ENCODE peak calls at places on chromosomes 6 and 20, in eight cellular contexts. I, X, P, B, K, G, E and D are unnamed samples.

GRCh38 chr6:7671581-7671980 is 54.3 kb upstream of the BMP6 start:
- DNase-seq in G (no peak), B (no peak), X (no peak), I (no peak), E (no peak), P (no peak), K (no peak), D (no peak)

GRCh38 chr6:23170044-23170443 is 600.7 kb downstream of the HDGFL1 start:
- DNase-seq in G (no peak), I (no peak), K (no peak), B (no peak), P (no peak), X (no peak), E (no peak), D (no peak)

GRCh38 chr6:135686784-135687301 is 164.7 kb upstream of the PDE7B start:
- DNase-seq in P (no peak), K (no peak), X (no peak), I (no peak), G (no peak), B (no peak), E (peak; percentile 69), D (peak; percentile 35)

GRCh38 chr20:44901972-44902371 is 7.9 kb upstream of the PABPC1L start:
- DNase-seq in X (no peak), G (no peak), I (no peak), E (no peak), K (no peak), B (no peak), P (no peak), D (no peak)

GRCh38 chr20:48406462-48407235 is 421.1 kb downstream of the PREX1 start:
- DNase-seq in K (no peak), I (no peak), G (no peak), X (no peak), P (no peak), B (peak; percentile 4), E (no peak), D (peak; percentile 19)

GRCh38 chr20:63697868-63698545 is 1.6 kb downstream of the TNFRSF6B start:
- DNase-seq in K (peak; percentile 51), B (no peak), P (peak; percentile 47), X (no peak), I (no peak), G (no peak), E (no peak), D (no peak)

GRCh38 chr6:144543006-144543871 is 258.1 kb downstream of the UTRN start:
- DNase-seq in K (no peak), I (peak; percentile 32), X (no peak), G (no peak), P (no peak), E (no peak), B (peak; percentile 92), D (peak; percentile 96)

GRCh38 chr20:45518282-45518681 is 2.9 kb upstream of the SPINT3 start:
- DNase-seq in X (no peak), G (no peak), P (no peak), E (no peak), K (no peak), B (no peak), I (no peak), D (no peak)

GRCh38 chr20:15875446-15875845 is 697.8 kb downstream of the KIF16B start:
- DNase-seq in G (no peak), X (no peak), P (no peak), E (no peak), I (no peak), B (no peak), K (no peak), D (no peak)

GRCh38 chr20:60254901-60255411 is 296.7 kb downstream of the CDH26 start:
- DNase-seq in K (no peak), X (no peak), G (no peak), B (no peak), E (no peak), I (no peak), P (peak; percentile 70), D (no peak)
- TF ChIP-seq MAX in K (no peak), X (no peak), G (no peak), B (no peak), E (no peak), I (no peak), P (no peak), D (no peak)

GRCh38 chr6:53682654-53683053 is 17.1 kb upstream of the KLHL31 start:
- DNase-seq in B (no peak), G (no peak), P (no peak), E (no peak), K (no peak), X (no peak), I (no peak), D (no peak)

GRCh38 chr6:53680489-53680888 is 14.9 kb upstream of the KLHL31 start:
- DNase-seq in K (no peak), I (no peak), P (no peak), B (no peak), G (no peak), X (no peak), E (no peak), D (no peak)

DNA sequence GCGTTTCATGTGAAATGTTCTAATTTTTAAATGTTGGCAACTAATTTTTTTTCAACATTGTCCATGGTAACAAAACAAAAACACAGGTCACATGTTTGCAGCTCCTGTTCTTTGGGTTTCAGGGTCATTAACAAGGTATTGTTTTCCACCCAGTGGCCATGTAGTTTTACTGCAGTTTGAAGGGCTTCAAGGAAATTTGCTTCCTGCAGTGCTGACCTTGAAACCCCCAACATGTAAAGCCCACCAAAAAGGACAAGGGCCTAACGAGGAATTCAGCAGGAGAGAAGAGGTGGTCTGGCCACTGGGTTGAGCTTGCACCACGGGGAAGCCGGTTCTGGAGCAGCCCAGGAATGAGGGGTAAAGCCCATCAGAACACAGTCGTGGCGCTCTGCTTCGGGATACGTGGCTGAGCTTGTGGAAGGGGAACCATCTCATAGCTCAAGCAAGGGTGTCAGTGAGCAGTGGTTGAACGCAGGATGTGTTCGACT is 13.9 kb upstream of the KLHL31 start:
- DNase-seq in E (peak; percentile 33), K (peak; percentile 51), I (peak; percentile 60), G (peak; percentile 15), P (peak; percentile 23), X (peak; percentile 52), B (peak; percentile 20), D (peak; percentile 28)
- TF ChIP-seq CTCF in E (peak; percentile 20), K (no peak), I (peak; percentile 62), G (no peak), P (peak; percentile 44), X (peak; percentile 26), B (peak; percentile 43), D (peak; percentile 32)

GRCh38 chr6:84779917-84780316 is 15.5 kb upstream of the TBX18 start:
- DNase-seq in X (no peak), I (no peak), B (no peak), G (no peak), E (no peak), K (no peak), P (no peak), D (no peak)

GRCh38 chr6:84774174-84775158 is 10.1 kb upstream of the TBX18 start:
- DNase-seq in X (peak; percentile 41), K (peak; percentile 92), E (peak; percentile 79), B (peak; percentile 53), G (peak; percentile 81), P (peak; percentile 79), I (no peak), D (no peak)

GRCh38 chr6:84776392-84776791 is 12.0 kb upstream of the TBX18 start:
- DNase-seq in X (no peak), B (no peak), G (no peak), P (no peak), I (no peak), K (no peak), E (no peak), D (no peak)

GRCh38 chr6:84779380-84779779 is 15.0 kb upstream of the TBX18 start:
- DNase-seq in X (no peak), I (no peak), K (no peak), G (no peak), P (no peak), B (no peak), E (no peak), D (no peak)

DNA sequence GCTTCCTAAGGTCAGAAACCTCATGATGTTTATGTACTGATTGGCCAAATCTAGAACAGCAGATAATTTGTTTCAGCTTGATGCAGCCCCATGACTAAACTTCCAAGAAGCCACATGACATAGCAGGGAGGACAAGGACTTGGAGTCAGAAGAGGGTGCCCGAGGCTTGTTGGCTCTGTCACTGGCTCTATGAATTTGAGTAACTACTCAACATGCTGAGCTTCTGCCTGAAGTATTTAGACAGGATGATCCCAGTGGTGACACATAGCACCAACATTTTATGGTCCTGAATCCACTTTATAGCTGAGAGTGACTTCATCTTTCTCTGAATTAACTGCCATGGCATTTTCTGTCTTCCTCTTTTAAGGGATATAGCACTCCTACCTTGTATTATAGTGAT is 13.5 kb upstream of the TBX18 start:
- DNase-seq in X (no peak), K (no peak), I (no peak), E (no peak), P (no peak), G (no peak), B (no peak), D (no peak)
- TF ChIP-seq MAX in X (no peak), K (no peak), I (no peak), E (no peak), P (no peak), G (no peak), B (no peak), D (no peak)

DNA sequence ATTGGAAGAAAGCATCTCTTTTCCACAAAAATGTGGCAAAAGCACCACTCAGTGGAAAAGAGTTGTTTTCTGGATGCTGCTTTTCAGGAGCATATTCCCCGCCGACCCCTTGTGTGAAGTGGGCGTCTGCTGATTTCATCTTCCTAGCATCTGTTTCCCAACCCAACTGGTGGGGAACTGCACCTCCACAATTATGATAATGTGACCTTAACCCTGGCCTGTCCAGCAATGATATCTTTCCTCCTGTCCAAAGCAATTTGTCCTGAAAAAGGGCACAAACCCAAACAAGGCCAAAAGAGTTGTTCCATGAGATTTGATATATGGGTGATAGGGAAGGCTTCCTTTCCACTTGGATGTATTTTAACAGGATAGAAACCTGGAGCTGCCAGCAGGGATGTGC is 7.3 kb upstream of the SMIM8 start:
- DNase-seq in B (no peak), K (no peak), P (no peak), G (no peak), X (no peak), E (no peak), I (no peak), D (no peak)
- TF ChIP-seq CTCF in B (no peak), K (no peak), P (no peak), G (no peak), X (no peak), E (no peak), I (no peak), D (no peak)

DNA sequence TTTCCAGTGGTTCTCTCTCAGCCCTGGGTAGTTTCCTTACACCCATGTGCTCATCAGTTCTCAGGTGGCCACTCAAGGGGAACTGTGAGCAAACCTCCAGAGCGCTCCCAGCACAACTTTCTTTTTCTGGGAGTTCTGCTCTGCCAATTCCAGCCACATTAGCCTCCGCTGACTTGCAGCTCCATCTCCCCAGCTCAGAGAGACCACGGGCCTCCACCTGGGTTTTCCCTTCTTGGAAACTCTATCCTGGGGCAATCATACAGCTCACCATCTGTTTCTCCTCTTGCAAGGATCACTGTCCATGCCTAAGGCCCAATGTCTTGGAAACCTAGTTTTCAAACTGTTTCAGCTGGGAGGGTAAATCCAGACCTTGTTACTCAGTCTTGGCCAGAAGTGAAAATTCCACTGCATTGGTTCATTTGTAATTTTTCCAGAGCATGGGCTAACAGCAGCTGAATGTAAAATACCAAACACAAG is 129.9 kb downstream of the EYA2 start:
- DNase-seq in B (no peak), G (no peak), K (no peak), X (no peak), E (no peak), I (no peak), P (no peak), D (no peak)
- TF ChIP-seq MAX in B (no peak), G (no peak), K (no peak), X (no peak), E (no peak), I (no peak), P (no peak), D (no peak)